ENCODE peak calls at places on chromosomes 13 and 19, in five cellular contexts. J is H9, R is IMR-90, G is mesendoderm, Y is H1. A is an unnamed sample.

GRCh38 chr13:42363941-42364612 is 92.1 kb downstream of the AKAP11 start:
- DNase-seq in J (peak), R (peak), G (peak), Y (no peak), A (no peak)

GRCh38 chr13:28423010-28423409 is 71.9 kb downstream of the FLT1 start:
- DNase-seq in J (no peak), R (no peak), G (no peak), Y (no peak), A (no peak)

GRCh38 chr13:49086711-49087110 is 111.0 kb downstream of the FNDC3A start:
- DNase-seq in J (no peak), R (peak), G (no peak), Y (no peak), A (no peak)

GRCh38 chr19:7247160-7247559 is 47.1 kb downstream of the INSR start:
- DNase-seq in J (no peak), R (no peak), G (no peak), Y (no peak), A (no peak)

GRCh38 chr13:75492389-75492788 is 10.4 kb upstream of the TBC1D4 start:
- DNase-seq in J (no peak), R (peak), G (no peak), Y (no peak), A (no peak)

GRCh38 chr13:95536629-95537241 is 15.8 kb upstream of the CLDN10 start:
- DNase-seq in J (no peak), R (peak), G (no peak), Y (no peak), A (no peak)

GRCh38 chr13:43572601-43573360 is 214.0 kb downstream of the ENOX1 start:
- DNase-seq in J (no peak), R (peak), G (peak), Y (no peak), A (no peak)

GRCh38 chr13:63299995-63300394 is 1884.3 kb upstream of the PCDH20 start:
- DNase-seq in J (no peak), R (peak), G (no peak), Y (no peak), A (peak)

GRCh38 chr19:2582984-2583956 is 107.3 kb downstream of the GADD45B start:
- DNase-seq in J (no peak), R (no peak), G (no peak), Y (no peak), A (no peak)

GRCh38 chr19:33436360-33437345 is 63.1 kb downstream of the CEBPG start:
- DNase-seq in J (no peak), R (no peak), G (no peak), Y (no peak), A (no peak)

GRCh38 chr13:51004918-51005460 is 95.4 kb downstream of the RNASEH2B start:
- DNase-seq in J (peak), R (no peak), G (no peak), Y (no peak), A (no peak)

GRCh38 chr13:46554971-46555370 is 2.0 kb downstream of the LRCH1 start:
- DNase-seq in J (no peak), R (peak), G (no peak), Y (no peak), A (no peak)

GRCh38 chr19:51417107-51417806 is at the start of gene SIGLEC10:
- DNase-seq in J (peak), R (no peak), G (no peak), Y (no peak), A (no peak)

GRCh38 chr13:99895428-99895998 is 76.1 kb downstream of the ZIC5 start:
- DNase-seq in J (no peak), R (no peak), G (no peak), Y (no peak), A (no peak)

GRCh38 chr13:46885018-46885417 is 11.8 kb downstream of the HTR2A start:
- DNase-seq in J (no peak), R (peak), G (no peak), Y (no peak), A (no peak)

GRCh38 chr13:99104396-99104795 is 96.3 kb upstream of the UBAC2 start:
- DNase-seq in J (no peak), R (no peak), G (no peak), Y (no peak), A (no peak)

GRCh38 chr13:99959127-99959529 is 12.4 kb downstream of the ZIC5 start:
- DNase-seq in J (no peak), R (no peak), G (no peak), Y (no peak), A (no peak)

GRCh38 chr13:27792393-27793218 is at the start of gene GSX1:
- DNase-seq in J (peak), R (peak), G (peak), Y (peak), A (peak)

GRCh38 chr13:101474419-101474957 is 22.0 kb downstream of the ITGBL1 start:
- DNase-seq in J (peak), R (peak), G (peak), Y (no peak), A (peak)

GRCh38 chr19:16285769-16286564 is 38.7 kb upstream of the KLF2 start:
- DNase-seq in J (no peak), R (no peak), G (no peak), Y (no peak), A (peak)

GRCh38 chr13:109136873-109137272 is 507.5 kb downstream of the MYO16 start:
- DNase-seq in J (no peak), R (no peak), G (no peak), Y (no peak), A (no peak)

GRCh38 chr19:43446746-43447489 is 18.5 kb downstream of the LYPD3 start:
- DNase-seq in J (peak), R (peak), G (peak), Y (peak), A (peak)

GRCh38 chr13:39777527-39778061 is 122.1 kb downstream of the COG6 start:
- DNase-seq in J (no peak), R (peak), G (peak), Y (no peak), A (no peak)

GRCh38 chr13:102799544-102800144 is 725 bp downstream of the BIVM start:
- DNase-seq in J (peak), R (peak), G (peak), Y (no peak), A (peak)

GRCh38 chr13:43200307-43200706 is 176.9 kb downstream of the DNAJC15 start:
- DNase-seq in J (no peak), R (no peak), G (no peak), Y (no peak), A (no peak)

GRCh38 chr19:27795369-27795768 is 1417.6 kb downstream of the UQCRFS1 start:
- DNase-seq in J (no peak), R (no peak), G (no peak), Y (no peak), A (no peak)

GRCh38 chr19:10333758-10334339 is 520 bp upstream of the RAVER1 start:
- DNase-seq in J (no peak), R (no peak), G (no peak), Y (no peak), A (no peak)

GRCh38 chr19:10332158-10332964 is 968 bp downstream of the RAVER1 start:
- DNase-seq in J (no peak), R (no peak), G (no peak), Y (no peak), A (no peak)

GRCh38 chr19:10332965-10333757 is at the start of gene RAVER1:
- DNase-seq in J (peak), R (peak), G (peak), Y (peak), A (peak)

GRCh38 chr19:10335149-10336053 is 2.1 kb upstream of the RAVER1 start:
- DNase-seq in J (peak), R (no peak), G (no peak), Y (no peak), A (no peak)

DNA sequence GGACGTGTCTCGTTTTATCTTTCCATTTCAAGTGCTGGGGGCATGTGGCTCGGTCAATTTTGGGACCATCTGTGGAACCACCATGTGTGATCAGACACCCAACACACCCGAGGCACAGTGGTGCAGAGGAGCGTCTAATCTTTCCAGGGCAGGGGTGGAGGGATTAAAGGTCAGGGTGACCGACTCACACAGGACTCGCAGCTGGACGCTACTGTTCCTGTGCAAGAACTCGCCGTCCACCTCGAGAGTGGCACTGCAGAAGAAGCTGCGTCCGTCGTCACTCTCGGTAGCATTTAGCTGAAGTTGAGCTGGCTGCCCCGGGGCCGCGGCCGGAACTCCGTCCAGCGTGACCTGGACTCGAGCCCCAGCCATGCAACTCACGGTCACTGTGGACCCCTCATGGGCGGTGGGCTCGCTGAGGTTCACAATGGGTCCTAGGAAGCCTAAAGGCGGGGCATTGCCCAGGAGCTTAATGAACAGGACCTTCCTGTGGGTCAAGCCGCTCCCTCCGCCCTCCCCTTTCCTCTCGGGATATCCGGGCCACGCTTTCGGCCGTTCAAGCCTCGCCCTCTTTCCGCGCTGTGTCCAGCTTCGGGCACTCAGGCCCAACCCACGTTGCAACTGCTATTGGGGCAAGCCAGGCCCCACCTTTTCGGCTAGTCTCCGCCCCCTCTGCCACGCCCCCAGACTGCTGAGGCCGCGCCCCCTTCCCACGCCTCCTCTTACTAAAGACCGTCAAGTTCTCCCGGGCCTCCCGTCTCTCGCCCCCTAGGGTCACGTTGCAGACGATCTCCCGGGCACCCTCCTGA is 1.2 kb upstream of the RAVER1 start:
- DNase-seq in J (peak), R (peak), G (peak), Y (peak), A (peak)
- H2BK15ac ChIP-seq in J (no peak), R (no peak), G (no peak), Y (peak), A (peak)

GRCh38 chr13:72998012-72998411 is 60.8 kb upstream of the KLF5 start:
- DNase-seq in J (no peak), R (no peak), G (no peak), Y (no peak), A (no peak)

GRCh38 chr13:73001971-73002370 is 56.8 kb upstream of the KLF5 start:
- DNase-seq in J (no peak), R (no peak), G (no peak), Y (no peak), A (no peak)

DNA sequence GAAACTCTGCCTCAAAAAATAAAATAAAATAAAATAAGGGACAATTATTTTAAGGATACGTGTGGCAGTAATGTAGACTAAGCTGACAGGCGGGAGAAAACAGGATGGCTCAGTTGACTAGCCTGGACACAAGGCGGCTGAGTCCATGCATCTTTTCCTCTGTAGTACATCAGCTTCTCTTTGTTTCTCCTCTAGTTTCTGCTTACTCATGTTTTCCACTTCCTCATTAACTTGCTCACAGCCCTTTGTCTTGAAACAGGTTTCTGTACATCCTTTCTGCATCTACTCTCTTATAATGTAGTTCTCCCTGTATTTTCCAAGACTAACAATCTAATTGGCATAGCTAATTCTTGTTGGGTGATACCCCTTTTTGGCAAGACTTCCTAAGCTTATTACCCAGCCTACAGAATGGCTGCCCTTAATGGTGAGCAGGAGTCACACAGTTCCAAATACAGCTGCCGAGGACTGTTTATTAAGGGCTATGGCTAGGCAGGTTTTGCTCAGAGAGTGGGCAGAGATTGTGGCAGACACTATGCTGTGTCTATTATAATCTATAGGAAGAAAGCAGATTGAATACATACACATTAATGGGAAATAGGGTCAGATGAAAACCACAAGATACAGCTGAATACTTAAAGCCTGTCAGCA is 58.7 kb upstream of the KLF5 start:
- DNase-seq in J (no peak), R (peak), G (peak), Y (no peak), A (no peak)
- H3K4me2 ChIP-seq in J (no peak), R (no peak), G (no peak), Y (no peak), A (no peak)

DNA sequence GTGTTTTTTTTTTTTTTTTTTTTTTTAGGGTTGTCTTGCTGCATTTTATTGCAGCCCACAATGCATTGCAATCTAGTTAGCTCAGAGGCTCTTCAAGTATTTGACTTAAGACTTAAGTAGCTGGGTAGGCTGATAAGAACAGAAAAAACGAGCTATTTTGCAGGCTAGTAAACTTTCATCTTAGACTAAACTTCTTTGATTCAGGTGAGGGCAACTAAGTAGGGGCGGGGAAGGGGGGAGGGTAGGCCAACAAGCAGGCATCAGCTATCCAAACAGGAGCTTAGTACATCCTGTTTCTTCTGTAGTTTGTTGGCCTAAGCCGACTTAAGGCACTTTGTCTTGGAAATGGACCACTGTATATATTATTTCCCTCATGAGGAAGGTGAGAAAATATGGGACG is 4.9 kb upstream of the TDRD3 start:
- DNase-seq in J (no peak), R (no peak), G (no peak), Y (no peak), A (no peak)
- H4K8ac ChIP-seq in J (no peak), R (no peak), G (no peak), Y (no peak), A (no peak)

GRCh38 chr13:72727417-72728289 is at the start of the genes BORA and MZT1:
- DNase-seq in J (peak), R (peak), G (peak), Y (peak), A (peak)
- H2BK15ac ChIP-seq in J (no peak), R (no peak), G (no peak), Y (peak), A (peak)

A was measured in neuronal stem cell.